ENCODE peak calls at places on chromosomes 13 and 19, in seven cellular contexts. S, F, Y, R, U, I and Q are unnamed samples.
A peak's percentile ranks its signal among the peaks of the same experiment; 100 is the strongest.

GRCh38 chr13:30713133-30713532 is 22.2 kb upstream of the ALOX5AP start:
- DNase-seq in I (no peak), Y (no peak), S (no peak), U (no peak), R (no peak), F (no peak), Q (no peak)

GRCh38 chr19:28710278-28710677 is 502.7 kb downstream of the UQCRFS1 start:
- DNase-seq in U (peak; percentile 52), I (no peak), F (no peak), Y (no peak), S (peak; percentile 79), R (peak; percentile 3), Q (peak; percentile 19)

GRCh38 chr13:51147732-51148131 is 36.7 kb upstream of the C13orf42 start:
- DNase-seq in S (no peak), I (no peak), F (no peak), U (no peak), Y (no peak), R (no peak), Q (no peak)

GRCh38 chr13:30618186-30618937 is 642 bp downstream of the USPL1 start:
- DNase-seq in I (no peak), U (no peak), F (no peak), Y (no peak), R (no peak), S (no peak), Q (no peak)

GRCh38 chr19:1923319-1923718 is 17.7 kb upstream of the CSNK1G2 start:
- DNase-seq in U (no peak), F (no peak), Y (no peak), R (no peak), S (no peak), I (no peak), Q (no peak)

GRCh38 chr13:46996316-46996715 is 99.5 kb upstream of the HTR2A start:
- DNase-seq in S (no peak), Y (no peak), F (no peak), R (no peak), I (no peak), U (no peak), Q (no peak)

GRCh38 chr13:61410669-61411297 is 4.9 kb downstream of the PCDH20 start:
- DNase-seq in U (no peak), S (peak; percentile 37), R (no peak), F (no peak), I (no peak), Y (no peak), Q (no peak)

GRCh38 chr19:37654833-37655688 is at the start of gene ZFP30:
- DNase-seq in S (peak; percentile 75), U (peak; percentile 39), R (peak; percentile 33), F (peak; percentile 93), I (peak; percentile 62), Y (peak; percentile 87), Q (no peak)

GRCh38 chr19:37669336-37669963 is 14.2 kb upstream of the ZFP30 start:
- DNase-seq in U (no peak), R (no peak), I (no peak), Y (no peak), F (no peak), S (peak; percentile 4), Q (no peak)

GRCh38 chr13:113041293-113041690 is 64.3 kb upstream of the F7 start:
- DNase-seq in S (no peak), U (no peak), Y (no peak), R (no peak), I (no peak), F (no peak), Q (no peak)

GRCh38 chr19:16594681-16595091 is 22.5 kb upstream of the SLC35E1 start:
- DNase-seq in R (no peak), F (no peak), S (no peak), Y (no peak), U (no peak), I (no peak), Q (no peak)

GRCh38 chr13:92122454-92122853 is 724.0 kb downstream of the GPC5 start:
- DNase-seq in U (no peak), I (no peak), F (no peak), S (no peak), Y (no peak), R (no peak), Q (no peak)

GRCh38 chr13:50843256-50844043 is at the start of gene DLEU7:
- DNase-seq in R (no peak), S (peak; percentile 86), I (no peak), F (peak; percentile 67), U (no peak), Y (no peak), Q (no peak)

GRCh38 chr19:46021531-46022041 is 1.3 kb downstream of the PGLYRP1 start:
- DNase-seq in F (no peak), S (peak; percentile 70), R (no peak), I (peak; percentile 48), U (no peak), Y (no peak), Q (no peak)

GRCh38 chr13:46948338-46948737 is 51.5 kb upstream of the HTR2A start:
- DNase-seq in Y (no peak), F (no peak), S (no peak), U (no peak), I (no peak), R (no peak), Q (no peak)

GRCh38 chr19:41324921-41325639 is 15.1 kb downstream of the CCDC97 start:
- DNase-seq in F (peak; percentile 91), Y (peak; percentile 62), S (peak; percentile 79), U (peak; percentile 66), R (no peak), I (peak; percentile 53), Q (no peak)

GRCh38 chr19:14089412-14089661 is 1.2 kb downstream of the SAMD1 start:
- DNase-seq in R (no peak), F (no peak), Y (no peak), I (no peak), U (no peak), S (peak; percentile 75), Q (no peak)

GRCh38 chr13:26785845-26786630 is 25.5 kb upstream of the GPR12 start:
- DNase-seq in R (no peak), U (no peak), I (no peak), S (peak; percentile 79), Y (no peak), F (peak; percentile 76), Q (no peak)

GRCh38 chr13:50224534-50224933 is 209.3 kb downstream of the KCNRG start:
- DNase-seq in S (no peak), I (no peak), Y (no peak), R (no peak), U (peak; percentile 18), F (no peak), Q (no peak)

GRCh38 chr13:96544965-96545364 is 449.3 kb downstream of the OXGR1 start:
- DNase-seq in U (no peak), R (no peak), I (no peak), F (no peak), S (no peak), Y (no peak), Q (no peak)

GRCh38 chr19:35755160-35755549 is 1.7 kb downstream of the HSPB6 start:
- DNase-seq in U (no peak), I (no peak), R (no peak), F (no peak), Y (no peak), S (peak; percentile 21), Q (no peak)
- H3K4me3 ChIP-seq in U (peak overlapping the region; percentile 1), I (peak overlapping the region; percentile 92), R (no peak overlapping the region), F (no peak overlapping the region), Y (peak overlapping the region; percentile 79), S (peak overlapping the region; percentile 94), Q (peak overlapping the region; percentile 65)

GRCh38 chr19:919157-920050 is 2.3 kb downstream of the KISS1R start:
- DNase-seq in S (peak; percentile 75), I (no peak), R (no peak), U (no peak), F (peak; percentile 77), Y (peak; percentile 67), Q (no peak)
- H3K4me3 ChIP-seq in S (peak overlapping the region; percentile 72), I (no peak overlapping the region), R (peak overlapping the region; percentile 64), U (no peak overlapping the region), F (no peak overlapping the region), Y (peak overlapping the region; percentile 36), Q (no peak overlapping the region)

GRCh38 chr13:42650470-42650869 is 76.5 kb downstream of the TNFSF11 start:
- DNase-seq in S (no peak), U (no peak), F (no peak), R (no peak), I (no peak), Y (no peak), Q (no peak)
- H3K4me3 ChIP-seq in S (no peak overlapping the region), U (no peak overlapping the region), F (no peak overlapping the region), R (no peak overlapping the region), I (no peak overlapping the region), Y (no peak overlapping the region), Q (no peak overlapping the region)

GRCh38 chr13:37129867-37130266 is 24.4 kb upstream of the CSNK1A1L start:
- DNase-seq in Y (no peak), S (no peak), U (no peak), F (no peak), R (no peak), I (no peak), Q (no peak)
- H3K4me3 ChIP-seq in Y (no peak overlapping the region), S (no peak overlapping the region), U (no peak overlapping the region), F (no peak overlapping the region), R (no peak overlapping the region), I (no peak overlapping the region), Q (no peak overlapping the region)

DNA sequence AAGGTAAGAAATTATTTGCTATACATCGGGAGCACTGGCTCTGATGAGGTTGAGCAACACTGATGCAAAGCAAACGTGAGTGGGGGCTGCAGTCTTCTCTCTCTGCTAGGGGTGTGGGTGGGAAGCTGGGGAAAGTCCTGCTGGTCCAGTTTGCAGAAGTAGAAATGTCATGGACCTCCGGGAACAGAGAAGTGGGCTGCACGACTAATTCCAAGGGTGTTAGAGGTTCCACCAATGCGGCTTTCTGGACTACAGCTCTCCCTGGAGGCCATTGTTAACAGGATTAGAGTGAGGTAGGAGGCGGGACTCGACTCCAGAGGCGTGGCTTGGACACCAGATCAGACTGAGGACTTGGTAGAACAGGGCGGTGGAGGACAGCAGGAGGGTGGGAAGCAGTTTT is 5.7 kb upstream of the FBXO27 start:
- DNase-seq in S (peak; percentile 89), F (no peak), Y (peak; percentile 60), I (peak; percentile 32), U (no peak), R (no peak), Q (no peak)
- H3K4me3 ChIP-seq in S (no peak overlapping the region), F (no peak overlapping the region), Y (no peak overlapping the region), I (no peak overlapping the region), U (no peak overlapping the region), R (no peak overlapping the region), Q (no peak overlapping the region)